ENCODE peak calls at places on chromosomes 2 and 18, in four cellular contexts. One of them, this sample, is unnamed.

GRCh38 chr2:230706053-230706498 is 6.6 kb upstream of the CAB39 start:
- DNase-seq in WTC11: no peak
- DNase-seq in HepG2: peak; percentile 89
- DNase-seq in K562: no peak
- DNase-seq in this sample: no peak

GRCh38 chr18:73774836-73775509 is 372.7 kb downstream of the FBXO15 start:
- DNase-seq in K562: no peak
- DNase-seq in WTC11: peak; percentile 36
- DNase-seq in HepG2: no peak
- DNase-seq in this sample: no peak

GRCh38 chr2:20164061-20164733 is 60.7 kb downstream of the SDC1 start:
- DNase-seq in K562: no peak
- DNase-seq in WTC11: no peak
- DNase-seq in HepG2: no peak
- DNase-seq in this sample: no peak

GRCh38 chr2:170206805-170207407 is 29.0 kb downstream of the MYO3B start:
- DNase-seq in WTC11: no peak
- DNase-seq in HepG2: no peak
- DNase-seq in K562: no peak
- DNase-seq in this sample: no peak

GRCh38 chr2:212259236-212259635 is 279.4 kb downstream of the ERBB4 start:
- DNase-seq in HepG2: no peak
- DNase-seq in K562: no peak
- DNase-seq in WTC11: no peak
- DNase-seq in this sample: no peak

GRCh38 chr2:71546777-71547281 is 93.5 kb downstream of the DYSF start:
- DNase-seq in WTC11: no peak
- DNase-seq in HepG2: peak; percentile 18
- DNase-seq in K562: no peak
- DNase-seq in this sample: no peak

GRCh38 chr2:240425697-240426096 is 9.8 kb upstream of the GPC1 start:
- DNase-seq in HepG2: no peak
- DNase-seq in K562: no peak
- DNase-seq in WTC11: no peak
- DNase-seq in this sample: no peak

GRCh38 chr2:7053650-7054262 is 136.5 kb downstream of the RNF144A start:
- DNase-seq in HepG2: no peak
- DNase-seq in K562: no peak
- DNase-seq in WTC11: no peak
- DNase-seq in this sample: peak; percentile 41

GRCh38 chr18:57660961-57661360 is 39.3 kb upstream of the NARS1 start:
- DNase-seq in HepG2: no peak
- DNase-seq in WTC11: no peak
- DNase-seq in K562: peak; percentile 21
- DNase-seq in this sample: no peak

GRCh38 chr2:239946570-239947311 is 78.4 kb downstream of the NDUFA10 start:
- DNase-seq in WTC11: no peak
- DNase-seq in HepG2: no peak
- DNase-seq in K562: no peak
- DNase-seq in this sample: no peak

GRCh38 chr2:11111811-11112425 is 43.3 kb upstream of the SLC66A3 start:
- DNase-seq in K562: no peak
- DNase-seq in HepG2: no peak
- DNase-seq in WTC11: peak; percentile 34
- DNase-seq in this sample: no peak

GRCh38 chr2:165863816-165864221 is 69.8 kb upstream of the GALNT3 start:
- DNase-seq in K562: no peak
- DNase-seq in HepG2: no peak
- DNase-seq in WTC11: no peak
- DNase-seq in this sample: peak; percentile 47
- TF ChIP-seq FOXJ3 in K562: no peak
- TF ChIP-seq FOXJ3 in HepG2: no peak
- TF ChIP-seq FOXJ3 in WTC11: no peak
- TF ChIP-seq FOXJ3 in this sample: no peak

DNA sequence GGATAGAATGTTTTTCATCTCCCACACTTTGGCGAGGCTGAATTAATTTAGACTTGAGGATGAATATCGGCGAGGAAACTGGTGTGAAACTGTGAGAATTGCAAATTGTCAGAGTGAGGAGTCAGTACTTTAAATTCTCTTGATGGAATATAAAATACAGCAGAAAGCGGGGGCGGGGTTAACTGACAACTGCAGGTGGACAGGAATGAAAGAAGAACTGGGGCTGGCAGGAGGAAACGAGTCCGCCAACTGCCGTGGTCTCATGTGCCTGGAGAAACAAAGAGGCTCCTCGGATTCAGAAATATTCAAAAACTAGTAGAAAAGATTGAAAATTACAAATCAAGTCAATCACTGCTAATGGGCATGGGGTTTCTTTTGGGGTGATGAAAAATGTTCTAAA is 44.3 kb downstream of the MOGAT1 start:
- DNase-seq in K562: no peak
- DNase-seq in WTC11: no peak
- DNase-seq in HepG2: no peak
- DNase-seq in this sample: no peak
- TF ChIP-seq FOXJ3 in K562: no peak
- TF ChIP-seq FOXJ3 in WTC11: no peak
- TF ChIP-seq FOXJ3 in HepG2: no peak
- TF ChIP-seq FOXJ3 in this sample: no peak

DNA sequence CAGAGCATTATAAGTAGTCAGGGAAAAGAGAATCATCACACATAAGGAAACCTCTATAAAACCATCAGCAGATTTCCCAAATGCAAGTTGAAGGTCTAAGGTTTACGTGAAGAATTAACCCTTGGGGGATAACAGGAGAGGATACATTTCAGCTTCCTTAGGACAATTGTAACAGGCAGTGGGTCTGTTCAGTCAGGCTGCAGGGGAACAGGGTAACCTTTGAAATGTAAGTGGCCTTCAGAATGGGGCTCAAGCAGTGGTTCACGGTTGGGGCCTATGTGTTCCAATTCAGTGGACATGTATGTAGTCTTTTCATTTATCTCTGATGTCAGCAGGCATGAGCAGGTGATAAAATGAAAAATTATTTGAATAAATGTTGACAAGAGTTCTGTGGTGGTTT is 139.3 kb downstream of the EML6 start:
- DNase-seq in WTC11: no peak
- DNase-seq in HepG2: no peak
- DNase-seq in K562: no peak
- DNase-seq in this sample: no peak
- TF ChIP-seq FOXJ3 in WTC11: no peak
- TF ChIP-seq FOXJ3 in HepG2: no peak
- TF ChIP-seq FOXJ3 in K562: no peak
- TF ChIP-seq FOXJ3 in this sample: no peak

GRCh38 chr2:42193722-42194187 is 24.6 kb downstream of the EML4 start:
- DNase-seq in WTC11: no peak
- DNase-seq in HepG2: peak; percentile 47
- DNase-seq in K562: no peak
- DNase-seq in this sample: no peak
- TF ChIP-seq FOXJ3 in WTC11: no peak
- TF ChIP-seq FOXJ3 in HepG2: no peak
- TF ChIP-seq FOXJ3 in K562: no peak
- TF ChIP-seq FOXJ3 in this sample: no peak

This sample was measured in SK-N-SH.